ENCODE peak calls at places on chromosomes 7 and 10, in five cellular contexts. T, S, H, L and K are unnamed samples.

GRCh38 chr7:50513166-50513871 is 51.9 kb downstream of the DDC start:
- DNase-seq in T (no peak), S (no peak), H (no peak), L (no peak), K (no peak)

GRCh38 chr10:6977641-6978627 is 397.9 kb upstream of the PRKCQ start:
- DNase-seq in T (no peak), S (no peak), H (no peak), L (no peak), K (no peak)

GRCh38 chr10:91689731-91690168 is 56.9 kb upstream of the PPP1R3C start:
- DNase-seq in T (no peak), S (no peak), H (no peak), L (no peak), K (peak; percentile 69)

GRCh38 chr10:99395750-99396445 is 34.5 kb downstream of the GOT1 start:
- DNase-seq in T (no peak), S (peak; percentile 30), H (peak; percentile 45), L (peak; percentile 43), K (peak; percentile 82)

GRCh38 chr7:50363327-50364060 is 59.0 kb downstream of the IKZF1 start:
- DNase-seq in T (no peak), S (no peak), H (no peak), L (no peak), K (no peak)

GRCh38 chr7:44637788-44638594 is 31.6 kb downstream of the OGDH start:
- DNase-seq in T (no peak), S (no peak), H (no peak), L (peak; percentile 90), K (peak; percentile 95)

GRCh38 chr10:58775960-58776574 is 263.4 kb downstream of the BICC1 start:
- DNase-seq in T (no peak), S (no peak), H (no peak), L (no peak), K (peak; percentile 71)

GRCh38 chr10:52525761-52526160 is 211.7 kb downstream of the DKK1 start:
- DNase-seq in T (no peak), S (no peak), H (no peak), L (no peak), K (peak; percentile 54)

GRCh38 chr10:31204090-31204489 is 114.9 kb upstream of the ZEB1 start:
- DNase-seq in T (no peak), S (no peak), H (no peak), L (no peak), K (no peak)

GRCh38 chr10:15167411-15168295 is 840 bp downstream of the NMT2 start:
- DNase-seq in T (peak; percentile 65), S (no peak), H (peak; percentile 9), L (peak; percentile 63), K (peak; percentile 50)

GRCh38 chr10:68043030-68043429 is 32.1 kb downstream of the HERC4 start:
- DNase-seq in T (no peak), S (no peak), H (no peak), L (no peak), K (peak; percentile 11)

GRCh38 chr10:126525326-126525725 is 137.0 kb upstream of the ADAM12 start:
- DNase-seq in T (no peak), S (no peak), H (no peak), L (no peak), K (no peak)

GRCh38 chr7:117051808-117052207 is 98.5 kb downstream of the ST7 start:
- DNase-seq in T (no peak), S (no peak), H (no peak), L (no peak), K (no peak)

GRCh38 chr10:3474266-3474665 is 301.7 kb upstream of the PITRM1 start:
- DNase-seq in T (no peak), S (no peak), H (no peak), L (no peak), K (no peak)

GRCh38 chr7:5634107-5634950 is 147.1 kb downstream of the RNF216 start:
- DNase-seq in T (peak; percentile 78), S (peak; percentile 76), H (peak; percentile 81), L (peak; percentile 65), K (no peak)